ENCODE peak calls at places on chromosomes 13 and 19, in four cellular contexts. P is HCT116, Q is K562, F is H1. Z is an unnamed sample.

GRCh38 chr13:44870456-44870929 is 118.8 kb downstream of the NUFIP1 start:
- DNase-seq in Q (no peak), P (no peak), F (no peak), Z (no peak)

GRCh38 chr13:111346281-111346680 is 25.8 kb downstream of the TEX29 start:
- DNase-seq in Q (no peak), F (no peak), P (no peak), Z (no peak)

GRCh38 chr19:17352608-17353280 is 15.4 kb downstream of the GTPBP3 start:
- DNase-seq in Q (no peak), P (no peak), F (no peak), Z (no peak)

GRCh38 chr19:55487884-55488687 is at the start of gene SSC5D:
- DNase-seq in Q (peak), P (no peak), F (peak), Z (no peak)

GRCh38 chr19:4568884-4569283 is 9.4 kb upstream of the SEMA6B start:
- DNase-seq in Q (no peak), P (no peak), F (no peak), Z (no peak)

GRCh38 chr13:113493315-113493951 is 2.9 kb upstream of the DCUN1D2 start:
- DNase-seq in Q (no peak), P (peak), F (no peak), Z (peak)

GRCh38 chr13:97640236-97640635 is 206.3 kb downstream of the RAP2A start:
- DNase-seq in F (no peak), Q (no peak), P (no peak), Z (no peak)

GRCh38 chr19:14149509-14149994 is 13.2 kb upstream of the ASF1B start:
- DNase-seq in F (no peak), Q (no peak), P (no peak), Z (no peak)

GRCh38 chr13:46179576-46180368 is 2.2 kb downstream of the LCP1 start:
- DNase-seq in Q (peak), P (no peak), F (no peak), Z (no peak)

GRCh38 chr13:93752506-93752905 is 525.9 kb downstream of the GPC6 start:
- DNase-seq in P (no peak), F (no peak), Q (no peak), Z (no peak)

GRCh38 chr13:47901451-47901850 is 99.6 kb downstream of the SUCLA2 start:
- DNase-seq in Q (no peak), P (no peak), F (no peak), Z (no peak)

GRCh38 chr13:74103196-74103595 is 31.0 kb downstream of the KLF12 start:
- DNase-seq in P (no peak), Q (no peak), F (no peak), Z (no peak)

GRCh38 chr19:45446295-45446694 is 21.5 kb upstream of the FOSB start:
- DNase-seq in Q (no peak), P (no peak), F (no peak), Z (peak)

GRCh38 chr19:40266111-40266510 is 19.0 kb downstream of the AKT2 start:
- DNase-seq in P (no peak), Q (no peak), F (no peak), Z (no peak)

GRCh38 chr19:10981496-10981895 is 20.7 kb downstream of the SMARCA4 start:
- DNase-seq in Q (no peak), P (no peak), F (no peak), Z (no peak)

GRCh38 chr13:33164331-33164730 is 121.2 kb downstream of the STARD13 start:
- DNase-seq in P (no peak), Q (no peak), F (no peak), Z (peak)

GRCh38 chr13:79070343-79070974 is 335.6 kb downstream of the RBM26 start:
- DNase-seq in Q (no peak), P (no peak), F (no peak), Z (no peak)

GRCh38 chr13:97385146-97385545 is 48.8 kb upstream of the RAP2A start:
- DNase-seq in Q (no peak), F (no peak), P (no peak), Z (no peak)

GRCh38 chr19:2841858-2842574 is 741 bp downstream of the ZNF555 start:
- DNase-seq in F (peak), P (no peak), Q (peak), Z (no peak)

GRCh38 chr13:109867766-109868165 is 81.4 kb upstream of the IRS2 start:
- DNase-seq in Q (no peak), P (no peak), F (no peak), Z (no peak)

GRCh38 chr13:20428666-20429644 is 96.7 kb downstream of the CRYL1 start:
- DNase-seq in F (no peak), P (no peak), Q (no peak), Z (no peak)

GRCh38 chr19:19230505-19230904 is 18.7 kb downstream of the NCAN start:
- DNase-seq in F (no peak), Q (no peak), P (no peak), Z (no peak)

GRCh38 chr13:52449323-52450011 is 967 bp downstream of the VPS36 start:
- DNase-seq in F (no peak), Q (no peak), P (no peak), Z (no peak)

GRCh38 chr19:33871605-33872004 is 74.9 kb downstream of the KCTD15 start:
- DNase-seq in P (no peak), F (no peak), Q (no peak), Z (no peak)

GRCh38 chr13:48731957-48732569 is 78.3 kb downstream of the CYSLTR2 start:
- DNase-seq in P (peak), Q (peak), F (peak), Z (peak)

GRCh38 chr13:111337741-111338140 is 17.3 kb downstream of the TEX29 start:
- DNase-seq in F (no peak), Q (no peak), P (no peak), Z (no peak)

GRCh38 chr13:114109646-114110045 is 22.8 kb downstream of the RASA3 start:
- DNase-seq in Q (no peak), P (no peak), F (no peak), Z (no peak)

GRCh38 chr13:93730780-93731179 is 504.2 kb downstream of the GPC6 start:
- DNase-seq in Q (no peak), F (no peak), P (no peak), Z (no peak)

GRCh38 chr13:73142091-73142490 is 83.3 kb downstream of the KLF5 start:
- DNase-seq in F (no peak), P (no peak), Q (no peak), Z (no peak)

GRCh38 chr19:40549007-40549708 is 27.5 kb upstream of the SHKBP1 start:
- DNase-seq in Q (peak), F (peak), P (peak), Z (peak)

GRCh38 chr13:114099918-114100445 is 32.4 kb downstream of the RASA3 start:
- DNase-seq in F (peak), Q (no peak), P (peak), Z (peak)

GRCh38 chr13:55199132-55199531 is 1941.6 kb upstream of the PRR20A start:
- DNase-seq in F (no peak), P (no peak), Q (no peak), Z (peak)

GRCh38 chr13:40910324-40911050 is 108.6 kb downstream of the ELF1 start:
- DNase-seq in F (no peak), P (no peak), Q (no peak), Z (peak)
- TF ChIP-seq SIN3A in F (no peak), P (no peak), Q (no peak), Z (no peak)

GRCh38 chr19:30788105-30788765 is 416.1 kb downstream of the ZNF536 start:
- DNase-seq in Q (no peak), P (no peak), F (peak), Z (no peak)

GRCh38 chr19:30791116-30791515 is 418.9 kb downstream of the ZNF536 start:
- DNase-seq in Q (no peak), F (peak), P (no peak), Z (no peak)

GRCh38 chr19:30792561-30793505 is 420.6 kb downstream of the ZNF536 start:
- DNase-seq in P (no peak), Q (no peak), F (peak), Z (no peak)

GRCh38 chr19:30785728-30786127 is 413.5 kb downstream of the ZNF536 start:
- DNase-seq in F (no peak), P (no peak), Q (no peak), Z (no peak)

GRCh38 chr19:30790048-30790680 is 418.0 kb downstream of the ZNF536 start:
- DNase-seq in P (no peak), F (no peak), Q (no peak), Z (no peak)
- TF ChIP-seq ZNF274 in P (no peak), F (no peak), Q (no peak), Z (no peak)

GRCh38 chr19:52997975-52998374 is 15.7 kb upstream of the ERVV-1 start:
- DNase-seq in P (no peak), F (no peak), Q (no peak), Z (no peak)

GRCh38 chr19:53004242-53004641 is 9.5 kb upstream of the ERVV-1 start:
- DNase-seq in F (no peak), Q (no peak), P (no peak), Z (no peak)

GRCh38 chr19:53007200-53008054 is 6.3 kb upstream of the ERVV-1 start:
- DNase-seq in F (no peak), Q (peak), P (no peak), Z (no peak)

GRCh38 chr19:53008061-53008778 is 5.5 kb upstream of the ERVV-1 start:
- DNase-seq in Q (no peak), P (no peak), F (no peak), Z (no peak)

DNA sequence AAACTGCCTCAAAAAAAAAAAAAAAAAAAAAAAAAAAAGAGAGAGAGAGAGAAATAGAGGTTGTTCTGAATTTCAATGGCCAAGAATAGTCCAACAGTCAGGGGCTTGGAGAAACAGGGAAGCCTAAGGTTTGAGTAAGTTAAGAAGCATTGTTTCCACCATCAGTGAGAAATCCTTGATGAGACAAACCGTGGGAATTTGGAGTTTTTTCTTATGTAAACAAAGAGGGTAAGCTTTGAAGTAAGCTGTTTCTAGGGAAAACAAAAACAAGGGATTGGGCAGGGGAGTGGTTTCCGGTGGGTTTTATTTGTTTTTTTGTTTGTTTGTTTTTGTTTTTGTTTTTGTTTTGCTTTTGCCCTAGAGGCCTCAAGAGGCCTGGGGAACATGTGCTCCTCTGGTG is 11.2 kb upstream of the ERVV-1 start:
- DNase-seq in Q (no peak), P (no peak), F (no peak), Z (no peak)
- TF ChIP-seq RAD21 in Q (no peak), P (no peak), F (no peak), Z (no peak)

GRCh38 chr13:28483313-28483931 is 11.5 kb downstream of the FLT1 start:
- DNase-seq in Q (no peak), P (no peak), F (no peak), Z (no peak)
- TF ChIP-seq SIN3A in Q (no peak), P (no peak), F (no peak), Z (no peak)

DNA sequence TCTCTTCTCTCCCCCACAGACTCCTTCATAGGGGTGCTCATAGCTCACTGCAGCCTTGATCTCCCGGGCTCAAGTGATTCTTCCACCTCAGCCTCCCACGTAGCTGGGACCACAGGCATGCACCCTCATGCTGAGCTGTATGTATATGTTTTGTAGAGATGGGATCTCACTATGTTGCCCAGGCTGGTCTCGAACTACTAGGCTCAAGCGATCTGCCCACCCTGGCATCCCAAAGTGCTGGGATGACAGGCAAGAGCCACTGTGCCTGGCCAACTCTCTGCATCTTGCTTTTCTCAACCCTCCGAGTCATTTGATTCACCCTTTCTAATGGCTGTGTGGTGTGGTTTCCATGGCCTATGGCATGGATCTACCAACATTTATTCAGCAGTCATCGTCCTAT is 10.1 kb upstream of the IRGC start:
- DNase-seq in Q (no peak), F (no peak), P (no peak), Z (no peak)
- TF ChIP-seq ZNF274 in Q (no peak), F (no peak), P (no peak), Z (no peak)